ENCODE peak calls at places on chromosomes 3 and 15, in five cellular contexts. One of them, this sample, is unnamed.

GRCh38 chr3:168865022-168865551 is 769.4 kb upstream of the GOLIM4 start:
- DNase-seq in Peyer's patch: no peak
- DNase-seq in CD8-positive, alpha-beta T cell: no peak
- DNase-seq in pancreas: no peak
- DNase-seq in AG04450: no peak
- DNase-seq in this sample: no peak

GRCh38 chr3:11759996-11760395 is 86.7 kb downstream of the TAMM41 start:
- DNase-seq in Peyer's patch: no peak
- DNase-seq in CD8-positive, alpha-beta T cell: no peak
- DNase-seq in pancreas: no peak
- DNase-seq in AG04450: no peak
- DNase-seq in this sample: no peak

GRCh38 chr3:52253314-52254260 is 8.0 kb downstream of the PPM1M start:
- DNase-seq in Peyer's patch: peak
- DNase-seq in CD8-positive, alpha-beta T cell: peak
- DNase-seq in pancreas: no peak
- DNase-seq in AG04450: no peak
- DNase-seq in this sample: peak

GRCh38 chr15:77653832-77654480 is 21.2 kb upstream of the LINGO1 start:
- DNase-seq in Peyer's patch: no peak
- DNase-seq in CD8-positive, alpha-beta T cell: no peak
- DNase-seq in pancreas: no peak
- DNase-seq in AG04450: no peak
- DNase-seq in this sample: no peak

GRCh38 chr3:45198264-45199260 is 27.5 kb downstream of the TMEM158 start:
- DNase-seq in Peyer's patch: no peak
- DNase-seq in CD8-positive, alpha-beta T cell: no peak
- DNase-seq in pancreas: no peak
- DNase-seq in AG04450: no peak
- DNase-seq in this sample: no peak

GRCh38 chr3:128605091-128606046 is 45.2 kb downstream of the RPN1 start:
- DNase-seq in Peyer's patch: no peak
- DNase-seq in CD8-positive, alpha-beta T cell: no peak
- DNase-seq in pancreas: no peak
- DNase-seq in AG04450: no peak
- DNase-seq in this sample: no peak

GRCh38 chr3:100358413-100358812 is 23.9 kb downstream of the NIT2 start:
- DNase-seq in Peyer's patch: no peak
- DNase-seq in CD8-positive, alpha-beta T cell: no peak
- DNase-seq in pancreas: no peak
- DNase-seq in AG04450: no peak
- DNase-seq in this sample: no peak

GRCh38 chr3:108293858-108294257 is 2.5 kb upstream of the HHLA2 start:
- DNase-seq in Peyer's patch: no peak
- DNase-seq in CD8-positive, alpha-beta T cell: no peak
- DNase-seq in pancreas: no peak
- DNase-seq in AG04450: no peak
- DNase-seq in this sample: no peak

GRCh38 chr3:71101581-71101980 is 481.9 kb downstream of the FOXP1 start:
- DNase-seq in Peyer's patch: no peak
- DNase-seq in CD8-positive, alpha-beta T cell: no peak
- DNase-seq in pancreas: no peak
- DNase-seq in AG04450: no peak
- DNase-seq in this sample: no peak

GRCh38 chr15:31343831-31344230 is 17.2 kb downstream of the KLF13 start:
- DNase-seq in Peyer's patch: no peak
- DNase-seq in CD8-positive, alpha-beta T cell: no peak
- DNase-seq in pancreas: no peak
- DNase-seq in AG04450: no peak
- DNase-seq in this sample: no peak

GRCh38 chr15:74156678-74157411 is 16.7 kb upstream of the ISLR start:
- DNase-seq in Peyer's patch: no peak
- DNase-seq in CD8-positive, alpha-beta T cell: no peak
- DNase-seq in pancreas: no peak
- DNase-seq in AG04450: no peak
- DNase-seq in this sample: no peak

GRCh38 chr3:112794622-112795172 is 52.0 kb downstream of the CD200R1L start:
- DNase-seq in Peyer's patch: peak
- DNase-seq in CD8-positive, alpha-beta T cell: no peak
- DNase-seq in pancreas: no peak
- DNase-seq in AG04450: no peak
- DNase-seq in this sample: no peak

GRCh38 chr15:48868018-48868417 is 9.9 kb upstream of the EID1 start:
- DNase-seq in Peyer's patch: no peak
- DNase-seq in CD8-positive, alpha-beta T cell: no peak
- DNase-seq in pancreas: no peak
- DNase-seq in AG04450: no peak
- DNase-seq in this sample: no peak

GRCh38 chr3:171446801-171447578 is 13.2 kb downstream of the TNIK start:
- DNase-seq in Peyer's patch: peak
- DNase-seq in CD8-positive, alpha-beta T cell: no peak
- DNase-seq in pancreas: peak
- DNase-seq in AG04450: peak
- DNase-seq in this sample: no peak

GRCh38 chr3:128394033-128394432 is 72.7 kb downstream of the DNAJB8 start:
- DNase-seq in Peyer's patch: no peak
- DNase-seq in CD8-positive, alpha-beta T cell: no peak
- DNase-seq in pancreas: no peak
- DNase-seq in AG04450: no peak
- DNase-seq in this sample: no peak

GRCh38 chr3:89104499-89104898 is 2.9 kb upstream of the EPHA3 start:
- DNase-seq in Peyer's patch: no peak
- DNase-seq in CD8-positive, alpha-beta T cell: no peak
- DNase-seq in pancreas: no peak
- DNase-seq in AG04450: no peak
- DNase-seq in this sample: no peak

GRCh38 chr3:169661567-169662214 is 1.8 kb downstream of the MECOM start:
- DNase-seq in Peyer's patch: peak
- DNase-seq in CD8-positive, alpha-beta T cell: no peak
- DNase-seq in pancreas: no peak
- DNase-seq in AG04450: no peak
- DNase-seq in this sample: no peak

GRCh38 chr15:71329509-71330260 is 214.4 kb downstream of the THSD4 start:
- DNase-seq in Peyer's patch: peak
- DNase-seq in CD8-positive, alpha-beta T cell: no peak
- DNase-seq in pancreas: no peak
- DNase-seq in AG04450: no peak
- DNase-seq in this sample: no peak

GRCh38 chr15:80455668-80456442 is 51.7 kb downstream of the ARNT2 start:
- DNase-seq in Peyer's patch: peak
- DNase-seq in CD8-positive, alpha-beta T cell: peak
- DNase-seq in pancreas: peak
- DNase-seq in AG04450: peak
- DNase-seq in this sample: peak

GRCh38 chr15:27250223-27250622 is 279.2 kb downstream of the GABRG3 start:
- DNase-seq in Peyer's patch: no peak
- DNase-seq in CD8-positive, alpha-beta T cell: no peak
- DNase-seq in pancreas: no peak
- DNase-seq in AG04450: no peak
- DNase-seq in this sample: no peak

GRCh38 chr15:84761534-84762190 is 13.3 kb downstream of the ZNF592 start:
- DNase-seq in Peyer's patch: no peak
- DNase-seq in CD8-positive, alpha-beta T cell: no peak
- DNase-seq in pancreas: no peak
- DNase-seq in AG04450: no peak
- DNase-seq in this sample: no peak

GRCh38 chr3:124629492-124629891 is 100.8 kb upstream of the UMPS start:
- DNase-seq in Peyer's patch: no peak
- DNase-seq in CD8-positive, alpha-beta T cell: no peak
- DNase-seq in pancreas: no peak
- DNase-seq in AG04450: no peak
- DNase-seq in this sample: no peak

GRCh38 chr15:41207687-41208448 is 22.7 kb downstream of the EXD1 start:
- DNase-seq in Peyer's patch: no peak
- DNase-seq in CD8-positive, alpha-beta T cell: no peak
- DNase-seq in pancreas: no peak
- DNase-seq in AG04450: peak
- DNase-seq in this sample: no peak

GRCh38 chr15:63046927-63047760 is 4.6 kb downstream of the TPM1 start:
- DNase-seq in Peyer's patch: no peak
- DNase-seq in CD8-positive, alpha-beta T cell: no peak
- DNase-seq in pancreas: peak
- DNase-seq in AG04450: no peak
- DNase-seq in this sample: no peak

GRCh38 chr3:43215684-43216336 is 70.5 kb upstream of the SNRK start:
- DNase-seq in Peyer's patch: no peak
- DNase-seq in CD8-positive, alpha-beta T cell: no peak
- DNase-seq in pancreas: no peak
- DNase-seq in AG04450: no peak
- DNase-seq in this sample: no peak
- TF ChIP-seq CTCF in Peyer's patch: no peak
- TF ChIP-seq CTCF in CD8-positive, alpha-beta T cell: peak
- TF ChIP-seq CTCF in pancreas: no peak
- TF ChIP-seq CTCF in AG04450: peak
- TF ChIP-seq CTCF in this sample: no peak

GRCh38 chr3:126990890-126991289 is 8.0 kb downstream of the PLXNA1 start:
- DNase-seq in Peyer's patch: no peak
- DNase-seq in CD8-positive, alpha-beta T cell: no peak
- DNase-seq in pancreas: no peak
- DNase-seq in AG04450: no peak
- DNase-seq in this sample: no peak
- TF ChIP-seq CTCF in Peyer's patch: no peak
- TF ChIP-seq CTCF in CD8-positive, alpha-beta T cell: no peak
- TF ChIP-seq CTCF in pancreas: no peak
- TF ChIP-seq CTCF in AG04450: no peak
- TF ChIP-seq CTCF in this sample: no peak

GRCh38 chr3:151327571-151328198 is 1.7 kb downstream of the P2RY13 start:
- DNase-seq in Peyer's patch: no peak
- DNase-seq in CD8-positive, alpha-beta T cell: no peak
- DNase-seq in pancreas: no peak
- DNase-seq in AG04450: no peak
- DNase-seq in this sample: no peak

GRCh38 chr3:151330899-151331298 is 1.6 kb upstream of the P2RY13 start:
- DNase-seq in Peyer's patch: no peak
- DNase-seq in CD8-positive, alpha-beta T cell: no peak
- DNase-seq in pancreas: no peak
- DNase-seq in AG04450: no peak
- DNase-seq in this sample: no peak

GRCh38 chr3:151330374-151330773 is 1.0 kb upstream of the P2RY13 start:
- DNase-seq in Peyer's patch: no peak
- DNase-seq in CD8-positive, alpha-beta T cell: no peak
- DNase-seq in pancreas: no peak
- DNase-seq in AG04450: no peak
- DNase-seq in this sample: no peak

GRCh38 chr3:151329368-151329767 is at the start of gene P2RY13:
- DNase-seq in Peyer's patch: no peak
- DNase-seq in CD8-positive, alpha-beta T cell: no peak
- DNase-seq in pancreas: no peak
- DNase-seq in AG04450: no peak
- DNase-seq in this sample: no peak

DNA sequence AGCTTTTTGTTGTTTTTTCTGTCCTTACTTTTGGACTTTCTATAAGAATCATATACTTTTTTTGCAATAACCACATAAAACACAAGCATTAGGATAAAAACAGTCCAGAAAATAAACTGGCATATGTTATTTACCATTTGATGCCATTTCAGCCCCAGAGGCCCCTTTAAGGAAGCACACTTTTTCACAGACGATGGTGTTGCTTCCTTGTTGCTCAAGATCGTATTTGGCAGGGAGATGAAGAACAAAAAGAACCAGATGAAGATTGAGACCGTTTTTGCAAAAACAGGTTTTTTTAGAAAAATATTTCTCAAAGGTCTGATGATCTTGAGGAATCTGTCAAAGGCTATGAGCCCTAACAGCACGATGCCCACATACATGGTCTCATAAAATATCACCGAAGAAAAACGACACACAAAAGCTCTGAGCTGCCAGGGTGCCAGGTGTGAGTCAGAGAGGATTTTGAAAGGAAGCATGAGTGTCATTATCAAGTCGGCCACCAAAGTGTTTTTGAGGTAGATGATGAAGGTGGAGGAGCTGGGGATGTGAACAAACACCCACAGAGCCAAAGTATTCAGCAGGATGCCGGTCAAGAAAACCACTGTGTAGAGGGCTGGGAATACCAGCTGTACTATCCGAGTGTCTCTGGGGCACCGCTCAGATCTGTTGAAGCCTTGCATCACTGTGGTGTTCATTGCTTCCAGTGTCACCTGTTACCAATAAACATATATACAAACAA is 882 bp downstream of the P2RY13 start:
- DNase-seq in Peyer's patch: no peak
- DNase-seq in CD8-positive, alpha-beta T cell: peak
- DNase-seq in pancreas: no peak
- DNase-seq in AG04450: no peak
- DNase-seq in this sample: peak
- TF ChIP-seq CTCF in Peyer's patch: no peak
- TF ChIP-seq CTCF in CD8-positive, alpha-beta T cell: no peak
- TF ChIP-seq CTCF in pancreas: no peak
- TF ChIP-seq CTCF in AG04450: no peak
- TF ChIP-seq CTCF in this sample: no peak

GRCh38 chr15:45268135-45268534 is 16.1 kb downstream of the SLC28A2 start:
- DNase-seq in Peyer's patch: peak
- DNase-seq in CD8-positive, alpha-beta T cell: peak
- DNase-seq in pancreas: no peak
- DNase-seq in AG04450: no peak
- DNase-seq in this sample: no peak
- TF ChIP-seq CTCF in Peyer's patch: no peak
- TF ChIP-seq CTCF in CD8-positive, alpha-beta T cell: no peak
- TF ChIP-seq CTCF in pancreas: no peak
- TF ChIP-seq CTCF in AG04450: peak
- TF ChIP-seq CTCF in this sample: no peak

GRCh38 chr15:65079580-65079979 is 3.0 kb downstream of the KBTBD13 start:
- DNase-seq in Peyer's patch: no peak
- DNase-seq in CD8-positive, alpha-beta T cell: no peak
- DNase-seq in pancreas: no peak
- DNase-seq in AG04450: no peak
- DNase-seq in this sample: no peak

GRCh38 chr15:65077291-65077980 is 890 bp downstream of the KBTBD13 start:
- DNase-seq in Peyer's patch: no peak
- DNase-seq in CD8-positive, alpha-beta T cell: no peak
- DNase-seq in pancreas: no peak
- DNase-seq in AG04450: no peak
- DNase-seq in this sample: no peak

GRCh38 chr15:65081270-65081669 is 4.7 kb downstream of the KBTBD13 start:
- DNase-seq in Peyer's patch: no peak
- DNase-seq in CD8-positive, alpha-beta T cell: no peak
- DNase-seq in pancreas: no peak
- DNase-seq in AG04450: no peak
- DNase-seq in this sample: no peak

GRCh38 chr15:65076486-65077290 is at the start of gene KBTBD13:
- DNase-seq in Peyer's patch: no peak
- DNase-seq in CD8-positive, alpha-beta T cell: no peak
- DNase-seq in pancreas: no peak
- DNase-seq in AG04450: no peak
- DNase-seq in this sample: no peak

GRCh38 chr15:65077981-65078352 is 1.4 kb downstream of the KBTBD13 start:
- DNase-seq in Peyer's patch: peak
- DNase-seq in CD8-positive, alpha-beta T cell: peak
- DNase-seq in pancreas: peak
- DNase-seq in AG04450: no peak
- DNase-seq in this sample: peak
- TF ChIP-seq CTCF in Peyer's patch: no peak
- TF ChIP-seq CTCF in CD8-positive, alpha-beta T cell: peak
- TF ChIP-seq CTCF in pancreas: no peak
- TF ChIP-seq CTCF in AG04450: peak
- TF ChIP-seq CTCF in this sample: no peak

GRCh38 chr15:89863918-89864317 is 29.9 kb downstream of the AP3S2 start:
- DNase-seq in Peyer's patch: no peak
- DNase-seq in CD8-positive, alpha-beta T cell: no peak
- DNase-seq in pancreas: no peak
- DNase-seq in AG04450: no peak
- DNase-seq in this sample: no peak
- TF ChIP-seq CTCF in Peyer's patch: no peak
- TF ChIP-seq CTCF in CD8-positive, alpha-beta T cell: no peak
- TF ChIP-seq CTCF in pancreas: no peak
- TF ChIP-seq CTCF in AG04450: no peak
- TF ChIP-seq CTCF in this sample: no peak